ENCODE peak calls at places on chromosomes 16 and 17, in ten cellular contexts. C, I, U, B, G, L, J, Q, F and P are unnamed samples.

GRCh38 chr16:85554791-85555548 is 58.2 kb upstream of the GSE1 start:
- DNase-seq in B (peak; percentile 52), G (peak; percentile 72), L (peak; percentile 77), I (peak; percentile 85), C (peak; percentile 70), Q (peak; percentile 23), U (peak; percentile 89), F (peak; percentile 53), J (no peak), P (no peak)

GRCh38 chr16:31268891-31269290 is 9.1 kb downstream of the ITGAM start:
- DNase-seq in U (no peak), F (no peak), L (no peak), Q (no peak), G (no peak), C (no peak), I (no peak), J (no peak), B (no peak), P (no peak)

GRCh38 chr16:79320956-79321355 is 279.6 kb downstream of the MAF start:
- DNase-seq in B (no peak), Q (no peak), I (no peak), G (no peak), F (no peak), J (no peak), C (no peak), U (no peak), L (no peak), P (no peak)

GRCh38 chr17:75505152-75505409 is 10.3 kb downstream of the CASKIN2 start:
- DNase-seq in C (no peak), U (no peak), J (no peak), L (no peak), I (no peak), F (no peak), B (no peak), Q (no peak), G (no peak), P (no peak)

GRCh38 chr16:61885343-61885742 is 150.9 kb downstream of the CDH8 start:
- DNase-seq in Q (no peak), F (no peak), G (no peak), I (no peak), B (no peak), J (no peak), C (no peak), U (no peak), L (no peak), P (no peak)

GRCh38 chr17:80899402-80900268 is 92.0 kb upstream of the CHMP6 start:
- DNase-seq in F (peak; percentile 45), C (no peak), Q (peak; percentile 23), U (peak; percentile 47), I (no peak), G (no peak), L (peak; percentile 37), J (no peak), B (peak; percentile 60), P (no peak)

GRCh38 chr16:333406-334094 is 19.0 kb downstream of the AXIN1 start:
- DNase-seq in Q (no peak), C (no peak), B (no peak), J (no peak), F (no peak), U (no peak), I (no peak), G (no peak), L (no peak), P (no peak)

GRCh38 chr16:15836074-15836473 is 20.8 kb downstream of the MYH11 start:
- DNase-seq in I (no peak), Q (no peak), F (no peak), B (no peak), U (no peak), G (no peak), J (no peak), L (no peak), C (no peak), P (no peak)

GRCh38 chr16:5640883-5641282 is 543.3 kb upstream of the EEF2KMT start:
- DNase-seq in Q (no peak), L (no peak), F (no peak), G (no peak), B (no peak), C (no peak), I (no peak), J (no peak), U (no peak), P (no peak)

GRCh38 chr17:43018008-43018853 is 4.0 kb downstream of the VAT1 start:
- DNase-seq in F (no peak), Q (no peak), G (no peak), U (no peak), J (no peak), B (peak; percentile 65), I (no peak), C (no peak), L (no peak), P (no peak)

GRCh38 chr16:3879258-3879886 is 1.1 kb downstream of the CREBBP start:
- DNase-seq in Q (no peak), L (no peak), I (no peak), F (peak; percentile 32), J (no peak), U (peak; percentile 36), G (peak; percentile 34), B (no peak), C (peak; percentile 28), P (no peak)

GRCh38 chr16:89880477-89881367 is 7.3 kb downstream of the TCF25 start:
- DNase-seq in B (no peak), I (no peak), L (no peak), U (no peak), Q (no peak), G (no peak), C (no peak), F (no peak), J (no peak), P (no peak)

GRCh38 chr16:67865318-67865717 is 7.5 kb upstream of the EDC4 start:
- DNase-seq in I (no peak), J (no peak), G (no peak), F (peak; percentile 38), B (peak; percentile 72), U (peak; percentile 64), C (no peak), Q (no peak), L (peak; percentile 43), P (no peak)

GRCh38 chr17:17701658-17702057 is 20.4 kb downstream of the RAI1 start:
- DNase-seq in G (no peak), C (no peak), Q (no peak), U (no peak), F (no peak), L (no peak), J (no peak), B (no peak), I (no peak), P (no peak)

GRCh38 chr16:53872248-53873221 is 168.6 kb downstream of the FTO start:
- DNase-seq in Q (no peak), J (no peak), F (no peak), C (no peak), B (no peak), I (no peak), U (peak; percentile 70), L (peak; percentile 39), G (no peak), P (peak; percentile 88)

GRCh38 chr17:35170968-35171771 is 23.0 kb downstream of the SLC35G3 start:
- DNase-seq in G (no peak), C (no peak), F (peak; percentile 4), J (no peak), B (peak; percentile 37), U (peak; percentile 48), Q (no peak), I (no peak), L (peak; percentile 56), P (no peak)

GRCh38 chr17:51365090-51365489 is 104.7 kb downstream of the UTP18 start:
- DNase-seq in Q (no peak), B (peak; percentile 17), J (no peak), F (no peak), L (no peak), I (no peak), U (no peak), C (no peak), G (no peak), P (no peak)

GRCh38 chr17:64020068-64020766 is at the start of gene ICAM2:
- DNase-seq in Q (no peak), U (no peak), L (no peak), G (peak; percentile 67), F (peak; percentile 91), J (peak; percentile 90), B (no peak), C (peak; percentile 85), I (peak; percentile 67), P (no peak)
- TF ChIP-seq CTCF in Q (no peak), U (no peak), L (no peak), G (no peak), F (no peak), J (no peak), B (no peak), C (no peak), I (no peak), P (no peak)

DNA sequence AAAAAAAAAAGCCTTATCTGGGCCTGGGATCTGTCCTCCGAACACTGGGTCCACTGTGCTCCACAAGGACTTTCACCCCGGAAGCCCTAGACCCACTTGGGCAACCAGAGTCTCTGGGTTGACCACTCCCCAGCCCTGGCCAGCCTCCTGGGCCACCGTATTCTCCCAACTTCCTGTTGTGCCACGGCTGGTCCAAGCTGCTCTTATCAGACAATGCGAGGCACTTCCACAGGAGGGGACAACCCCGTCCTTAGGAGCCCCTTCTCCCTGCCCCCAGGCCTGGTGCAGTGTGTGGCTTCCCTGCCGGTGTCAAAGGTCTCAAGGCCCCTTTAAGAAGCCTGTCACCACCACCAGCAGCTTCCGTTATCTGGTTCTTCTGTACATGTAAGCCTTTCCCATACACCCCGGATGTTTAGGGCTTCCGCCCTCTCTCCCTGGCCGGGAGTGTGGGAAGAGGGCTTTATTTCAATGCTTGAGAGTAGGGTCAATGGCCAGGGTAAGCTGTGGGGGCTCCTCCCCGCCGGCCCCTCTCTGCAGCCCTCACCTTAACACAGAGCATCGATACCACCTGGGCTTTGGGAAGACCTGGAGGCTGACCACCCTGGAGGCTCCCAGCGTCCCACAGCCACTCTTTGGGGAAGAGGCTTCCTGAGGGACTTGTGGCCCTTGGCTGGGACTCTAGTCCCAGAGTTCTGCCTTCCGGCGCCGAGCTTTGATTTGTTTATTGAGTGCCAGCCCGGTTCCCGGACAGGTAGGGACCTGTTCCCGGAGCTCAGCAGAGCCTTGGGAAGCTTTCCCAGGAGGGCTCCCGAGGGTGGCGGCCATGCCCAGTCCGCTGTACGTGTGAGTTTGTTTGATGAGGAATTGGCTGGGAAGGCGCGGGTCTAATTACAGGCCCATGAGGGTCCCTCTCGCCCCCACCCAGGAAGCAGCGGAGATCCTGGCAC is 313.1 kb downstream of the SEC14L1 start:
- DNase-seq in I (no peak), L (no peak), G (peak; percentile 72), U (no peak), J (no peak), Q (no peak), F (peak; percentile 86), C (no peak), B (no peak), P (no peak)
- H3K4me3 ChIP-seq in I (no peak overlapping the region), L (no peak overlapping the region), G (peak overlapping the region; percentile 54), U (no peak overlapping the region), J (peak overlapping the region; percentile 94), Q (no peak overlapping the region), F (peak overlapping the region; percentile 76), C (peak overlapping the region; percentile 76), B (no peak overlapping the region), P (no peak overlapping the region)

GRCh38 chr16:12215302-12216105 is 239.0 kb downstream of the SNX29 start:
- DNase-seq in F (peak; percentile 59), I (no peak), J (no peak), Q (peak; percentile 22), B (no peak), G (no peak), C (no peak), L (no peak), U (no peak), P (no peak)
- TF ChIP-seq CTCF in F (peak; percentile 77), I (no peak), J (no peak), Q (peak; percentile 31), B (no peak), G (no peak), C (peak; percentile 12), L (peak; percentile 31), U (peak; percentile 23), P (peak; percentile 58)

GRCh38 chr17:45676695-45677094 is 107.4 kb upstream of the CRHR1 start:
- DNase-seq in G (no peak), C (no peak), J (no peak), B (no peak), L (no peak), U (no peak), Q (no peak), I (no peak), F (no peak), P (no peak)
- H3K4me3 ChIP-seq in G (no peak overlapping the region), C (no peak overlapping the region), J (no peak overlapping the region), B (no peak overlapping the region), L (no peak overlapping the region), U (no peak overlapping the region), Q (no peak overlapping the region), I (no peak overlapping the region), F (no peak overlapping the region), P (no peak overlapping the region)